ENCODE peak calls at places on chromosomes 7 and 10, in eight cellular contexts. U is OCI-LY7; J is activated CD8-positive, alpha-beta memory T cell treated with anti-CD3 and anti-CD28 coated beads, Interleukin-2, amount 50 U/mL, for 48 hours; R is T-helper 2 cell; T is GM10248; D is GM04504; E is RWPE1; V is fibroblast of mammary gland. W is an unnamed sample.

GRCh38 chr7:112257073-112257472 is 50.6 kb downstream of the ZNF277 start:
- DNase-seq in D (no peak), E (no peak), R (no peak), T (no peak), J (no peak), U (no peak), V (no peak), W (no peak)

GRCh38 chr7:140646931-140647647 is 6.5 kb upstream of the DENND2A start:
- DNase-seq in T (peak), U (peak), E (peak), J (no peak), D (no peak), V (no peak), R (peak), W (no peak)

GRCh38 chr10:29435809-29436501 is 147.1 kb downstream of the LYZL1 start:
- DNase-seq in E (no peak), T (no peak), U (no peak), V (peak), J (no peak), R (no peak), D (no peak), W (no peak)

GRCh38 chr10:28891058-28891713 is 213.9 kb downstream of the BAMBI start:
- DNase-seq in V (no peak), D (no peak), U (no peak), T (no peak), E (peak), J (no peak), R (no peak), W (no peak)

GRCh38 chr10:106573106-106573505 is 591.4 kb downstream of the SORCS1 start:
- DNase-seq in U (no peak), V (peak), D (no peak), E (peak), T (no peak), R (no peak), J (no peak), W (peak)

GRCh38 chr7:111074071-111074771 is 16.7 kb upstream of the LRRN3 start:
- DNase-seq in E (no peak), T (peak), J (no peak), U (no peak), D (no peak), R (peak), V (no peak), W (no peak)

GRCh38 chr7:31716355-31716754 is 29.3 kb downstream of the PPP1R17 start:
- DNase-seq in U (no peak), E (no peak), V (no peak), J (no peak), D (no peak), R (no peak), T (no peak), W (no peak)

GRCh38 chr10:132915411-132915810 is 27.0 kb downstream of the CFAP46 start:
- DNase-seq in U (peak), T (no peak), V (no peak), D (no peak), E (no peak), J (no peak), R (no peak), W (no peak)

GRCh38 chr7:112010994-112011393 is 195.2 kb downstream of the DOCK4 start:
- DNase-seq in U (no peak), D (no peak), E (no peak), V (no peak), T (no peak), J (no peak), R (no peak), W (no peak)

GRCh38 chr7:136353287-136353686 is 376.1 kb upstream of the MTPN start:
- DNase-seq in U (peak), T (no peak), E (no peak), V (no peak), D (no peak), R (no peak), J (no peak), W (no peak)

GRCh38 chr10:6470894-6471618 is 109.0 kb downstream of the PRKCQ start:
- DNase-seq in E (no peak), D (no peak), J (no peak), U (no peak), T (no peak), R (no peak), V (no peak), W (no peak)

GRCh38 chr10:76119515-76119914 is 688.1 kb downstream of the LRMDA start:
- DNase-seq in J (no peak), U (no peak), R (no peak), D (peak), V (peak), E (no peak), T (no peak), W (no peak)

W was measured in HFF-Myc.